ENCODE peak calls at places on chromosome 3, in nine cellular contexts. O is neuronal stem cell; I is PC-3; P is activated CD4-positive, alpha-beta T cell treated with anti-CD3 and anti-CD28 coated beads, Interleukin-2, amount 50 U/mL, for 1 hour; R is activated B cell treated with CpG ODN at 0.5 μM for 24 hours; V is omental fat pad; Y is cardiac fibroblast; T is GM10248; S is stimulated activated CD8-positive, alpha-beta memory T cell treated with anti-CD3 and anti-CD28 coated beads, Interleukin-15, amount 100 ng/mL, for 24 hours. D is an unnamed sample.

GRCh38 chr3:40321818-40322217 is 12.3 kb downstream of the EIF1B start:
- DNase-seq in O (no peak), I (no peak), P (no peak), R (no peak), V (no peak), Y (no peak), T (no peak), S (no peak), D (no peak)

GRCh38 chr3:42647821-42648459 is 5.6 kb upstream of the ZBTB47 start:
- DNase-seq in O (no peak), I (no peak), P (no peak), R (no peak), V (no peak), Y (no peak), T (no peak), S (no peak), D (no peak)

GRCh38 chr3:64188810-64189560 is 36.3 kb downstream of the PRICKLE2 start:
- DNase-seq in O (no peak), I (peak), P (no peak), R (no peak), V (no peak), Y (peak), T (no peak), S (no peak), D (no peak)

GRCh38 chr3:10373686-10374261 is 52.9 kb upstream of the SEC13 start:
- DNase-seq in O (no peak), I (peak), P (no peak), R (no peak), V (no peak), Y (peak), T (no peak), S (no peak), D (no peak)

GRCh38 chr3:119289371-119289770 is 4.8 kb upstream of the ARHGAP31 start:
- DNase-seq in O (no peak), I (no peak), P (no peak), R (no peak), V (no peak), Y (no peak), T (no peak), S (no peak), D (no peak)

GRCh38 chr3:162295323-162295983 is 798.8 kb downstream of the OTOL1 start:
- DNase-seq in O (no peak), I (peak), P (no peak), R (no peak), V (no peak), Y (peak), T (no peak), S (no peak), D (no peak)

GRCh38 chr3:8204846-8205624 is 296.6 kb upstream of the LMCD1 start:
- DNase-seq in O (no peak), I (peak), P (no peak), R (no peak), V (no peak), Y (peak), T (no peak), S (no peak), D (peak)

GRCh38 chr3:57977755-57978715 is 30.2 kb upstream of the FLNB start:
- DNase-seq in O (no peak), I (peak), P (no peak), R (no peak), V (no peak), Y (no peak), T (no peak), S (no peak), D (no peak)

GRCh38 chr3:188780188-188781147 is 391.3 kb upstream of the TPRG1 start:
- DNase-seq in O (no peak), I (no peak), P (no peak), R (no peak), V (no peak), Y (peak), T (no peak), S (no peak), D (no peak)